ENCODE peak calls at places on chromosomes 3 and 15, in eight cellular contexts. A is thyroid gland, P is AG04449, N is fibroblast of lung, L is RWPE2, S is K562, I is adipocyte, Q is stomach. K is an unnamed sample.

GRCh38 chr3:172520332-172520831 is 2.8 kb downstream of the TNFSF10 start:
- DNase-seq in A (no peak), P (peak; percentile 24), N (peak; percentile 99), L (no peak), S (no peak), I (no peak), Q (no peak), K (peak; percentile 14)

GRCh38 chr3:29346828-29347227 is 66.0 kb downstream of the RBMS3 start:
- DNase-seq in A (no peak), P (peak; percentile 68), N (peak; percentile 81), L (no peak), S (no peak), I (peak; percentile 85), Q (no peak), K (no peak)

GRCh38 chr15:33068007-33068441 is 126.5 kb downstream of the FMN1 start:
- DNase-seq in A (peak; percentile 85), P (no peak), N (no peak), L (no peak), S (no peak), I (peak; percentile 69), Q (peak; percentile 87), K (peak; percentile 65)

GRCh38 chr3:76367281-76367680 is 581.9 kb upstream of the ZNF717 start:
- DNase-seq in A (no peak), P (peak; percentile 33), N (peak; percentile 45), L (no peak), S (no peak), I (peak; percentile 43), Q (no peak), K (no peak)

GRCh38 chr3:143991713-143992112 is 20.1 kb downstream of the DIPK2A start:
- DNase-seq in A (no peak), P (no peak), N (no peak), L (no peak), S (no peak), I (no peak), Q (no peak), K (no peak)

GRCh38 chr15:45333550-45333949 is 44.8 kb downstream of the GATM start:
- DNase-seq in A (no peak), P (no peak), N (peak; percentile 19), L (no peak), S (no peak), I (no peak), Q (peak; percentile 47), K (no peak)

GRCh38 chr3:99882436-99883137 is 64.9 kb downstream of the CMSS1 start:
- DNase-seq in A (no peak), P (no peak), N (no peak), L (no peak), S (no peak), I (no peak), Q (no peak), K (no peak)

GRCh38 chr3:66464512-66464894 is 36.3 kb downstream of the LRIG1 start:
- DNase-seq in A (no peak), P (no peak), N (no peak), L (no peak), S (no peak), I (no peak), Q (no peak), K (no peak)

GRCh38 chr3:161108840-161109239 is 3.7 kb upstream of the B3GALNT1 start:
- DNase-seq in A (no peak), P (no peak), N (peak; percentile 51), L (no peak), S (no peak), I (peak; percentile 42), Q (no peak), K (no peak)

GRCh38 chr3:161107311-161107710 is 2.2 kb upstream of the B3GALNT1 start:
- DNase-seq in A (no peak), P (no peak), N (no peak), L (no peak), S (no peak), I (no peak), Q (no peak), K (no peak)

GRCh38 chr3:161101609-161102008 is 3.5 kb downstream of the B3GALNT1 start:
- DNase-seq in A (no peak), P (no peak), N (no peak), L (no peak), S (no peak), I (no peak), Q (no peak), K (no peak)

GRCh38 chr3:161100994-161101393 is 4.2 kb downstream of the B3GALNT1 start:
- DNase-seq in A (peak; percentile 92), P (no peak), N (no peak), L (no peak), S (no peak), I (no peak), Q (peak; percentile 61), K (no peak)

GRCh38 chr3:161104561-161105551 is at the start of gene B3GALNT1:
- DNase-seq in A (peak; percentile 69), P (peak; percentile 7), N (peak; percentile 78), L (no peak), S (peak; percentile 11), I (peak; percentile 81), Q (peak; percentile 55), K (peak; percentile 14)
- H3K4me3 ChIP-seq in A (peak within 1 kb of the TSS; percentile 78), P (peak within 1 kb of the TSS; percentile 79), N (peak within 1 kb of the TSS; percentile 74), L (peak within 1 kb of the TSS; percentile 48), S (peak within 1 kb of the TSS; percentile 13), I (peak within 1 kb of the TSS; percentile 84), Q (peak within 1 kb of the TSS; percentile 84), K (peak within 1 kb of the TSS; percentile 44)

GRCh38 chr3:125261031-125261430 is 48.5 kb upstream of the SLC12A8 start:
- DNase-seq in A (no peak), P (no peak), N (no peak), L (no peak), S (no peak), I (no peak), Q (no peak), K (no peak)

GRCh38 chr3:125257563-125257962 is 45.0 kb upstream of the SLC12A8 start:
- DNase-seq in A (no peak), P (no peak), N (no peak), L (no peak), S (no peak), I (no peak), Q (no peak), K (no peak)

GRCh38 chr3:125260158-125260557 is 47.6 kb upstream of the SLC12A8 start:
- DNase-seq in A (no peak), P (no peak), N (no peak), L (no peak), S (no peak), I (no peak), Q (no peak), K (no peak)

GRCh38 chr3:125266976-125267375 is 54.4 kb upstream of the SLC12A8 start:
- DNase-seq in A (no peak), P (no peak), N (no peak), L (no peak), S (no peak), I (no peak), Q (no peak), K (no peak)

DNA sequence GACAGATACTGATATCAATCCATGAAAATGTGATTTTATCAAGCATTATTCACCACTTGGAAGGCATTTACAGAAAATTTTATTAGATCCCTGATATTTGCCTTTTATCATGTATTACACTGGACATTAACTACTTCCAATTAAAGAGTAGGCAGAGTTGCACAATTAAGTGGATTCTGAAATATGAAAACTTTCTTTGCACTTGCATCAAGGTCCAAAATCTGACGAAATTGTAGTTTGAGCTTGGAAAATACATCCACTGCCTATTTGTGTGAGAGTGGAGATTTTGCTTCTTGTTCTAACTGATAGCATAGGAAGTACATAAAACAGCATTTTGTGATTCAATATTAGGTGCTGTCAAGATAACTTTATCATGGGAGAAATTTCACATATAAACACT is 49.6 kb upstream of the SLC12A8 start:
- DNase-seq in A (no peak), P (no peak), N (no peak), L (no peak), S (no peak), I (peak; percentile 46), Q (no peak), K (no peak)
- H3K4me3 ChIP-seq in A (no peak overlapping the region), P (no peak overlapping the region), N (no peak overlapping the region), L (no peak overlapping the region), S (no peak overlapping the region), I (no peak overlapping the region), Q (no peak overlapping the region), K (no peak overlapping the region)

GRCh38 chr15:96359772-96360498 is 29.4 kb downstream of the NR2F2 start:
- DNase-seq in A (no peak), P (no peak), N (peak; percentile 51), L (no peak), S (no peak), I (no peak), Q (peak; percentile 67), K (no peak)
- H3K4me3 ChIP-seq in A (no peak overlapping the region), P (peak overlapping the region; percentile 55), N (peak overlapping the region; percentile 66), L (no peak overlapping the region), S (no peak overlapping the region), I (peak overlapping the region; percentile 83), Q (peak overlapping the region; percentile 73), K (peak overlapping the region; percentile 22)

DNA sequence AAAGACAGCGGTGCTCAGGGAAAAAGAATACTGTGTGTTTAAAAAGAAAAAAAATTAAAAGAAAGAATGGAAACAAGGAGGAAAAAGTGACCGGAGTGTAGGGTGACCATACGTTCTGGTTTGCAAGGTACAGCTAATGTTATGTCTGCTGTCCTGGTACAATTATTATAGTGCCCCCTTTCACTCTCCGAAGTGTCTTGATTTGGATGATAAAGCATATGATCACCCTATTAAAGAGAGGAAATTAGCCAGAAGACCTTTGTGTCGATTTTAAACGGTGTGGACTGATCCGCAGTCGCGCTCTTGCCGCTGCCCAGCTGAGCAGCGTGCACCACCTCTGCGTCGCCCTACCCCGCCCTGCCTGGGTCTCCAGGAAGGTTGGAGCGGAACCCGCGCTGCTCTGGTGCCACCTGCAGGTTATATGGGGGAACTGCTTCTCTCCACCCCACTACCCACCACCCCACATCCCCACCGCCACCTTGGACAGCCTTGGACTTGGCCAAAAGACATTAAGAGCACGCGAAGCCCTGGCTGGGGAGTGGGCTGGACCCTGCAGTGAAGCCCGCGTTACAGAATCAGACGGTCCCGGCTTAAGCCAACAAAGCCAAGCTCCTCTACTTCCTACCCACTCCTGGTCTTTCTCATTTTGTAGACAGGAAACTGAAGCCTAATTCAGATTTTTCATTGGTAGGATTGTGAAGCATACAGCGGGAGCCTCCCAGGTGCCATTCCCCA is 41.2 kb upstream of the UBE2Q2 start:
- DNase-seq in A (peak; percentile 84), P (no peak), N (peak; percentile 51), L (peak; percentile 88), S (peak; percentile 92), I (peak; percentile 92), Q (peak; percentile 84), K (peak; percentile 61)
- H3K4me3 ChIP-seq in A (no peak overlapping the region), P (peak overlapping the region; percentile 50), N (peak overlapping the region; percentile 41), L (peak overlapping the region; percentile 7), S (peak overlapping the region; percentile 9), I (peak overlapping the region; percentile 70), Q (peak overlapping the region; percentile 17), K (no peak overlapping the region)